ENCODE peak calls at places on chromosomes 7 and 10, in seven cellular contexts. One of them, this sample, is unnamed.

GRCh38 chr10:72948762-72949161 is 5.8 kb downstream of the PLA2G12B start:
- DNase-seq in CD8-positive, alpha-beta T cell: no peak
- DNase-seq in heart left ventricle: no peak
- DNase-seq in mesenchymal stem cell: no peak
- DNase-seq in body of pancreas: no peak
- DNase-seq in OCI-LY7: no peak
- DNase-seq in endodermal cell: peak; percentile 53
- DNase-seq in this sample: no peak

GRCh38 chr7:46080595-46081159 is 159.6 kb upstream of the IGFBP3 start:
- DNase-seq in CD8-positive, alpha-beta T cell: no peak
- DNase-seq in heart left ventricle: no peak
- DNase-seq in mesenchymal stem cell: no peak
- DNase-seq in body of pancreas: no peak
- DNase-seq in OCI-LY7: no peak
- DNase-seq in endodermal cell: no peak
- DNase-seq in this sample: no peak

GRCh38 chr7:51376420-51377092 is 59.9 kb upstream of the COBL start:
- DNase-seq in CD8-positive, alpha-beta T cell: no peak
- DNase-seq in heart left ventricle: no peak
- DNase-seq in mesenchymal stem cell: peak; percentile 46
- DNase-seq in body of pancreas: no peak
- DNase-seq in OCI-LY7: no peak
- DNase-seq in endodermal cell: no peak
- DNase-seq in this sample: no peak

GRCh38 chr10:96287392-96288105 is 16.2 kb upstream of the BLNK start:
- DNase-seq in CD8-positive, alpha-beta T cell: no peak
- DNase-seq in heart left ventricle: no peak
- DNase-seq in mesenchymal stem cell: no peak
- DNase-seq in body of pancreas: peak; percentile 90
- DNase-seq in OCI-LY7: peak; percentile 96
- DNase-seq in endodermal cell: no peak
- DNase-seq in this sample: peak; percentile 7

GRCh38 chr7:20839196-20839735 is 52.6 kb upstream of the SP8 start:
- DNase-seq in CD8-positive, alpha-beta T cell: no peak
- DNase-seq in heart left ventricle: no peak
- DNase-seq in mesenchymal stem cell: no peak
- DNase-seq in body of pancreas: no peak
- DNase-seq in OCI-LY7: no peak
- DNase-seq in endodermal cell: no peak
- DNase-seq in this sample: no peak

GRCh38 chr10:26593896-26594295 is 103.6 kb upstream of the PDSS1 start:
- DNase-seq in CD8-positive, alpha-beta T cell: no peak
- DNase-seq in heart left ventricle: no peak
- DNase-seq in mesenchymal stem cell: no peak
- DNase-seq in body of pancreas: no peak
- DNase-seq in OCI-LY7: peak; percentile 25
- DNase-seq in endodermal cell: peak; percentile 56
- DNase-seq in this sample: no peak

GRCh38 chr7:41189866-41190265 is 513.0 kb downstream of the INHBA start:
- DNase-seq in CD8-positive, alpha-beta T cell: no peak
- DNase-seq in heart left ventricle: no peak
- DNase-seq in mesenchymal stem cell: peak; percentile 90
- DNase-seq in body of pancreas: no peak
- DNase-seq in OCI-LY7: no peak
- DNase-seq in endodermal cell: no peak
- DNase-seq in this sample: peak; percentile 91

GRCh38 chr7:11592699-11593098 is 239.3 kb downstream of the THSD7A start:
- DNase-seq in CD8-positive, alpha-beta T cell: no peak
- DNase-seq in heart left ventricle: no peak
- DNase-seq in mesenchymal stem cell: peak; percentile 4
- DNase-seq in body of pancreas: peak; percentile 13
- DNase-seq in OCI-LY7: no peak
- DNase-seq in endodermal cell: no peak
- DNase-seq in this sample: no peak

GRCh38 chr7:27096756-27097514 is 1.1 kb upstream of the HOXA1 start:
- DNase-seq in CD8-positive, alpha-beta T cell: no peak
- DNase-seq in heart left ventricle: no peak
- DNase-seq in mesenchymal stem cell: peak; percentile 40
- DNase-seq in body of pancreas: no peak
- DNase-seq in OCI-LY7: peak; percentile 12
- DNase-seq in endodermal cell: peak; percentile 68
- DNase-seq in this sample: no peak

GRCh38 chr10:132910901-132911711 is 31.3 kb downstream of the CFAP46 start:
- DNase-seq in CD8-positive, alpha-beta T cell: no peak
- DNase-seq in heart left ventricle: no peak
- DNase-seq in mesenchymal stem cell: no peak
- DNase-seq in body of pancreas: no peak
- DNase-seq in OCI-LY7: no peak
- DNase-seq in endodermal cell: no peak
- DNase-seq in this sample: no peak

GRCh38 chr10:59682986-59683937 is 26.4 kb downstream of the SLC16A9 start:
- DNase-seq in CD8-positive, alpha-beta T cell: no peak
- DNase-seq in heart left ventricle: no peak
- DNase-seq in mesenchymal stem cell: no peak
- DNase-seq in body of pancreas: no peak
- DNase-seq in OCI-LY7: no peak
- DNase-seq in endodermal cell: no peak
- DNase-seq in this sample: no peak

GRCh38 chr10:115772606-115773005 is 500.4 kb downstream of the GFRA1 start:
- DNase-seq in CD8-positive, alpha-beta T cell: no peak
- DNase-seq in heart left ventricle: no peak
- DNase-seq in mesenchymal stem cell: peak; percentile 7
- DNase-seq in body of pancreas: no peak
- DNase-seq in OCI-LY7: no peak
- DNase-seq in endodermal cell: no peak
- DNase-seq in this sample: peak; percentile 2

GRCh38 chr7:157018328-157018996 is 8.0 kb upstream of the MNX1 start:
- DNase-seq in CD8-positive, alpha-beta T cell: no peak
- DNase-seq in heart left ventricle: no peak
- DNase-seq in mesenchymal stem cell: no peak
- DNase-seq in body of pancreas: no peak
- DNase-seq in OCI-LY7: no peak
- DNase-seq in endodermal cell: peak; percentile 66
- DNase-seq in this sample: no peak

GRCh38 chr7:35371221-35371620 is 117.3 kb upstream of the TBX20 start:
- DNase-seq in CD8-positive, alpha-beta T cell: no peak
- DNase-seq in heart left ventricle: no peak
- DNase-seq in mesenchymal stem cell: no peak
- DNase-seq in body of pancreas: no peak
- DNase-seq in OCI-LY7: no peak
- DNase-seq in endodermal cell: no peak
- DNase-seq in this sample: no peak

GRCh38 chr10:103192451-103193106 is 493 bp downstream of the NT5C2 start:
- DNase-seq in CD8-positive, alpha-beta T cell: peak; percentile 40
- DNase-seq in heart left ventricle: peak; percentile 88
- DNase-seq in mesenchymal stem cell: peak; percentile 88
- DNase-seq in body of pancreas: peak; percentile 86
- DNase-seq in OCI-LY7: peak; percentile 91
- DNase-seq in endodermal cell: peak; percentile 86
- DNase-seq in this sample: peak; percentile 85

GRCh38 chr7:46928719-46929118 is 653.2 kb downstream of the TNS3 start:
- DNase-seq in CD8-positive, alpha-beta T cell: no peak
- DNase-seq in heart left ventricle: no peak
- DNase-seq in mesenchymal stem cell: no peak
- DNase-seq in body of pancreas: no peak
- DNase-seq in OCI-LY7: no peak
- DNase-seq in endodermal cell: no peak
- DNase-seq in this sample: no peak

GRCh38 chr7:101426303-101427011 is 63.8 kb downstream of the COL26A1 start:
- DNase-seq in CD8-positive, alpha-beta T cell: no peak
- DNase-seq in heart left ventricle: no peak
- DNase-seq in mesenchymal stem cell: no peak
- DNase-seq in body of pancreas: no peak
- DNase-seq in OCI-LY7: no peak
- DNase-seq in endodermal cell: no peak
- DNase-seq in this sample: no peak

GRCh38 chr7:131722371-131722770 is 165.9 kb upstream of the PODXL start:
- DNase-seq in CD8-positive, alpha-beta T cell: no peak
- DNase-seq in heart left ventricle: no peak
- DNase-seq in mesenchymal stem cell: no peak
- DNase-seq in body of pancreas: no peak
- DNase-seq in OCI-LY7: no peak
- DNase-seq in endodermal cell: no peak
- DNase-seq in this sample: peak; percentile 2

GRCh38 chr7:47414342-47415288 is 167.3 kb downstream of the TNS3 start:
- DNase-seq in CD8-positive, alpha-beta T cell: no peak
- DNase-seq in heart left ventricle: no peak
- DNase-seq in mesenchymal stem cell: no peak
- DNase-seq in body of pancreas: no peak
- DNase-seq in OCI-LY7: no peak
- DNase-seq in endodermal cell: peak; percentile 26
- DNase-seq in this sample: no peak

GRCh38 chr7:50801907-50802306 is 19.2 kb upstream of the GRB10 start:
- DNase-seq in CD8-positive, alpha-beta T cell: no peak
- DNase-seq in heart left ventricle: no peak
- DNase-seq in mesenchymal stem cell: no peak
- DNase-seq in body of pancreas: no peak
- DNase-seq in OCI-LY7: no peak
- DNase-seq in endodermal cell: no peak
- DNase-seq in this sample: no peak

GRCh38 chr10:98433881-98434732 is 12.6 kb downstream of the HPS1 start:
- DNase-seq in CD8-positive, alpha-beta T cell: no peak
- DNase-seq in heart left ventricle: no peak
- DNase-seq in mesenchymal stem cell: peak; percentile 49
- DNase-seq in body of pancreas: no peak
- DNase-seq in OCI-LY7: no peak
- DNase-seq in endodermal cell: no peak
- DNase-seq in this sample: no peak

GRCh38 chr10:116185199-116185598 is 87.8 kb downstream of the GFRA1 start:
- DNase-seq in CD8-positive, alpha-beta T cell: no peak
- DNase-seq in heart left ventricle: no peak
- DNase-seq in mesenchymal stem cell: no peak
- DNase-seq in body of pancreas: no peak
- DNase-seq in OCI-LY7: no peak
- DNase-seq in endodermal cell: no peak
- DNase-seq in this sample: no peak

GRCh38 chr7:144835166-144835611 is 664 bp downstream of the TPK1 start:
- DNase-seq in CD8-positive, alpha-beta T cell: peak; percentile 42
- DNase-seq in heart left ventricle: peak; percentile 50
- DNase-seq in mesenchymal stem cell: peak; percentile 72
- DNase-seq in body of pancreas: peak; percentile 43
- DNase-seq in OCI-LY7: peak; percentile 54
- DNase-seq in endodermal cell: no peak
- DNase-seq in this sample: no peak

GRCh38 chr7:2687338-2687869 is 598 bp upstream of the AMZ1 start:
- DNase-seq in CD8-positive, alpha-beta T cell: no peak
- DNase-seq in heart left ventricle: no peak
- DNase-seq in mesenchymal stem cell: peak; percentile 28
- DNase-seq in body of pancreas: no peak
- DNase-seq in OCI-LY7: no peak
- DNase-seq in endodermal cell: no peak
- DNase-seq in this sample: peak; percentile 44

GRCh38 chr7:26460326-26460725 is 168.7 kb downstream of the SNX10 start:
- DNase-seq in CD8-positive, alpha-beta T cell: no peak
- DNase-seq in heart left ventricle: no peak
- DNase-seq in mesenchymal stem cell: peak; percentile 5
- DNase-seq in body of pancreas: peak; percentile 47
- DNase-seq in OCI-LY7: no peak
- DNase-seq in endodermal cell: no peak
- DNase-seq in this sample: no peak

GRCh38 chr10:130740788-130741785 is 570.4 kb downstream of the TCERG1L start:
- DNase-seq in CD8-positive, alpha-beta T cell: no peak
- DNase-seq in heart left ventricle: no peak
- DNase-seq in mesenchymal stem cell: no peak
- DNase-seq in body of pancreas: no peak
- DNase-seq in OCI-LY7: no peak
- DNase-seq in endodermal cell: no peak
- DNase-seq in this sample: no peak
- H3K9me3 ChIP-seq in CD8-positive, alpha-beta T cell: no peaks in the 10 kb centered on the region
- H3K9me3 ChIP-seq in heart left ventricle: no peaks in the 10 kb centered on the region
- H3K9me3 ChIP-seq in mesenchymal stem cell: peaks cover 5% of the 10 kb centered on the region
- H3K9me3 ChIP-seq in body of pancreas: no peaks in the 10 kb centered on the region
- H3K9me3 ChIP-seq in OCI-LY7: no peaks in the 10 kb centered on the region
- H3K9me3 ChIP-seq in endodermal cell: no peaks in the 10 kb centered on the region
- H3K9me3 ChIP-seq in this sample: no peaks in the 10 kb centered on the region

DNA sequence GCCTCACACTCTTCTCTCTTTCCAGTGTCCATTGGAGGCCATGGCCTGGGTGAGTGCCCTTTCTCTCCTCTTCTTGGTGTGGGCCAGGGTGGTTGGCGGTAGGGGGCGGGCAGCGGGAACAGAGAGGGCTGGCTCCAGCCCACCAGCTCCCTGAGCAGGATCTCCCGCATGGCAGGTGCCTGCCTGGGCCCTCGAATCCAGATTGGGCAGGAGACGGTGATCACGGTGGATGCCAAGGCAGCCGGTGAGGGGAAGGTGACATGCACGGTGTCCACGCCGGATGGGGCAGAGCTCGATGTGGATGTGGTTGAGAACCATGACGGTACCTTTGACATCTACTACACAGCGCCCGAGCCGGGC is 13.5 kb upstream of the ATP6V1F start:
- DNase-seq in CD8-positive, alpha-beta T cell: no peak
- DNase-seq in heart left ventricle: no peak
- DNase-seq in mesenchymal stem cell: no peak
- DNase-seq in body of pancreas: no peak
- DNase-seq in OCI-LY7: no peak
- DNase-seq in endodermal cell: no peak
- DNase-seq in this sample: no peak
- H3K36me3 ChIP-seq in CD8-positive, alpha-beta T cell: no peaks in the 10 kb centered on the region
- H3K36me3 ChIP-seq in heart left ventricle: peaks cover 98% of the 10 kb centered on the region
- H3K36me3 ChIP-seq in mesenchymal stem cell: peaks cover 96% of the 10 kb centered on the region
- H3K36me3 ChIP-seq in body of pancreas: no peaks in the 10 kb centered on the region
- H3K36me3 ChIP-seq in OCI-LY7: no peaks in the 10 kb centered on the region
- H3K36me3 ChIP-seq in endodermal cell: no peaks in the 10 kb centered on the region
- H3K36me3 ChIP-seq in this sample: peaks cover 97% of the 10 kb centered on the region

DNA sequence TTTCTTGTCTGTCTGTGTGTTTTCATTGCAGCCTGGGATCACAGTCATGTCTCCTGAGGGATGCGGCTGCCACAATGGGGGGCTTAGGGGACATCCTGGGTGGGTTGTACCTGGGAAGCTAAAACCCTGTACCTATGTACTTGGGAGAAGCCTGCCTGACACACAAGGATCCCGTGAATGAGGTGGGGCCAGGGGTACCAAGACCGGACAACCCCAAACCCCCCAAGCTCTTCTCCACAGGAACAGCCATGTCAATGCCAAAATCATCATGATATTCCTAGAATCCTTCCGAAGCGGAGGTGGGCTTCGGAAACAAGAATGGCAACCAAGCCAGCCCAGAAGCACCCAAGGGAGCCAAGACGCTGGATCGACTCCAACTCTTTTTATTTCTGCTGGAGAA is 260.3 kb upstream of the TCERG1L start:
- DNase-seq in CD8-positive, alpha-beta T cell: no peak
- DNase-seq in heart left ventricle: no peak
- DNase-seq in mesenchymal stem cell: no peak
- DNase-seq in body of pancreas: no peak
- DNase-seq in OCI-LY7: no peak
- DNase-seq in endodermal cell: no peak
- DNase-seq in this sample: no peak
- H3K9me3 ChIP-seq in CD8-positive, alpha-beta T cell: no peaks in the 10 kb centered on the region
- H3K9me3 ChIP-seq in heart left ventricle: no peaks in the 10 kb centered on the region
- H3K9me3 ChIP-seq in mesenchymal stem cell: peaks cover 6% of the 10 kb centered on the region
- H3K9me3 ChIP-seq in body of pancreas: no peaks in the 10 kb centered on the region
- H3K9me3 ChIP-seq in OCI-LY7: no peaks in the 10 kb centered on the region
- H3K9me3 ChIP-seq in endodermal cell: no peaks in the 10 kb centered on the region
- H3K9me3 ChIP-seq in this sample: no peaks in the 10 kb centered on the region

DNA sequence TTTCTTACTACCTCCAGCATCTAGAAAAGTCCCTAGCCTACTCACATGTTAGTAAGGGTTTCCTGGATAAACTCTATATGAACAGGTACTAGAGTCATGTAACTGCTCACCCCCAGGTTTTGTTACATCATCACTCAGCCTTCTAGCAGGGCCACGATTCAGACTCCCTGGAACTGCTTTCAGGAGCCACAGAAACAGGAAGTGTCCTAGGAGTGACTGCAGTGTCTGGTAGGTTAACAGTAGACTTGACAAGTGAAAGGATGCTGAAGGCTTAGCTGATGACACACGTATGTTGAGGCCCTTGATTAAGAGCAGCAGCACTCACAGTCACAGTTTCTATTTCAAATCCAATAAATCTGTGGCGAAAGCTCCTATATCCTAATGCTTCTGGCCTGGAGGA is 101.2 kb downstream of the DNMBP start:
- DNase-seq in CD8-positive, alpha-beta T cell: no peak
- DNase-seq in heart left ventricle: no peak
- DNase-seq in mesenchymal stem cell: peak; percentile 20
- DNase-seq in body of pancreas: no peak
- DNase-seq in OCI-LY7: no peak
- DNase-seq in endodermal cell: no peak
- DNase-seq in this sample: no peak
- H3K36me3 ChIP-seq in CD8-positive, alpha-beta T cell: no peaks in the 10 kb centered on the region
- H3K36me3 ChIP-seq in heart left ventricle: peaks cover 53% of the 10 kb centered on the region
- H3K36me3 ChIP-seq in mesenchymal stem cell: peaks cover 35% of the 10 kb centered on the region
- H3K36me3 ChIP-seq in body of pancreas: peaks cover 32% of the 10 kb centered on the region
- H3K36me3 ChIP-seq in OCI-LY7: peaks cover 55% of the 10 kb centered on the region
- H3K36me3 ChIP-seq in endodermal cell: peaks cover 55% of the 10 kb centered on the region
- H3K36me3 ChIP-seq in this sample: peaks cover 35% of the 10 kb centered on the region